ENCODE peak calls at places on chromosomes 12 and 14, in nine cellular contexts. P is nucleus accumbens; G is left colon; U is heart left ventricle; N is activated CD4-positive, alpha-beta T cell treated with anti-CD3 and anti-CD28 coated beads, Interleukin-2, amount 50 U/mL, for 48 hours; R is Calu3; Z is CD8-positive, alpha-beta T cell; M is ovary; D is GM23248. L is an unnamed sample.

GRCh38 chr14:21071225-21072041 is 1.3 kb downstream of the ARHGEF40 start:
- DNase-seq in P (no peak), G (peak), U (peak), N (peak), R (peak), Z (peak), M (peak), D (peak), L (no peak)

GRCh38 chr12:57467915-57468314 is 8.3 kb downstream of the GLI1 start:
- DNase-seq in P (no peak), G (no peak), U (no peak), N (no peak), R (no peak), Z (no peak), M (no peak), D (no peak), L (no peak)

GRCh38 chr12:92987362-92987761 is 58.3 kb upstream of the EEA1 start:
- DNase-seq in P (no peak), G (no peak), U (no peak), N (no peak), R (peak), Z (no peak), M (no peak), D (peak), L (peak)

GRCh38 chr12:65740873-65741600 is 83.2 kb upstream of the HMGA2 start:
- DNase-seq in P (no peak), G (peak), U (peak), N (peak), R (peak), Z (peak), M (peak), D (peak), L (peak)

GRCh38 chr12:107749094-107749493 is 11.8 kb downstream of the PRDM4 start:
- DNase-seq in P (no peak), G (no peak), U (no peak), N (no peak), R (no peak), Z (no peak), M (no peak), D (peak), L (no peak)

GRCh38 chr14:68549057-68549421 is 243.8 kb downstream of the ZFP36L1 start:
- DNase-seq in P (no peak), G (no peak), U (no peak), N (no peak), R (no peak), Z (no peak), M (no peak), D (peak), L (no peak)

GRCh38 chr14:71414631-71415403 is 507.6 kb downstream of the PCNX1 start:
- DNase-seq in P (no peak), G (no peak), U (no peak), N (no peak), R (no peak), Z (no peak), M (no peak), D (peak), L (no peak)

GRCh38 chr12:10354071-10354470 is 35.8 kb downstream of the KLRK1 start:
- DNase-seq in P (no peak), G (no peak), U (no peak), N (no peak), R (no peak), Z (no peak), M (no peak), D (no peak), L (no peak)

GRCh38 chr12:62190921-62191746 is 69.1 kb upstream of the USP15 start:
- DNase-seq in P (no peak), G (no peak), U (no peak), N (peak), R (peak), Z (peak), M (peak), D (peak), L (peak)

GRCh38 chr12:50110127-50110761 is 1.8 kb upstream of the COX14 start:
- DNase-seq in P (no peak), G (peak), U (peak), N (no peak), R (no peak), Z (no peak), M (peak), D (no peak), L (no peak)

GRCh38 chr12:121958521-121959240 is 40.3 kb downstream of the CFAP251 start:
- DNase-seq in P (no peak), G (no peak), U (no peak), N (no peak), R (no peak), Z (no peak), M (no peak), D (peak), L (no peak)

GRCh38 chr14:91173221-91173670 is 59.4 kb downstream of the DGLUCY start:
- DNase-seq in P (peak), G (peak), U (peak), N (peak), R (peak), Z (peak), M (peak), D (peak), L (peak)

GRCh38 chr14:77059276-77059934 is 30.9 kb upstream of the IRF2BPL start:
- DNase-seq in P (peak), G (no peak), U (no peak), N (peak), R (peak), Z (no peak), M (no peak), D (peak), L (no peak)

L was measured in naive thymus-derived CD4-positive, alpha-beta T cell.